ENCODE peak calls at places on chromosomes 2 and 18, in four cellular contexts. W is astrocyte of the spinal cord, L is T-helper 2 cell, E is mucosa of gallbladder. F is an unnamed sample.

GRCh38 chr18:43648002-43648401 is 370.7 kb upstream of the SYT4 start:
- DNase-seq in E (no peak), W (no peak), L (no peak), F (peak; percentile 12)

GRCh38 chr2:147331790-147332419 is 512.9 kb upstream of the ACVR2A start:
- DNase-seq in W (peak; percentile 14), L (peak; percentile 78), E (no peak), F (peak; percentile 59)

GRCh38 chr2:227793148-227793722 is 20.4 kb upstream of the CCL20 start:
- DNase-seq in W (no peak), L (no peak), E (no peak), F (no peak)

GRCh38 chr18:79914614-79915160 is 36.8 kb downstream of the SLC66A2 start:
- DNase-seq in W (no peak), E (peak; percentile 9), L (no peak), F (no peak)

GRCh38 chr2:233658610-233659009 is 13.1 kb upstream of the UGT1A9 start:
- DNase-seq in E (no peak), L (no peak), W (no peak), F (no peak)

GRCh38 chr18:68566991-68567390 is 147.9 kb downstream of the TMX3 start:
- DNase-seq in L (no peak), E (no peak), W (no peak), F (no peak)

GRCh38 chr2:197599285-197599965 is 76.0 kb downstream of the RFTN2 start:
- DNase-seq in E (no peak), L (peak; percentile 66), W (peak; percentile 19), F (peak; percentile 53)

GRCh38 chr18:332007-332406 is 64.2 kb upstream of the THOC1 start:
- DNase-seq in E (no peak), W (no peak), L (no peak), F (no peak)

GRCh38 chr2:225270861-225271260 is 128.6 kb upstream of the NYAP2 start:
- DNase-seq in L (peak; percentile 12), E (peak; percentile 51), W (peak; percentile 76), F (peak; percentile 46)

GRCh38 chr18:60292186-60292585 is 80.4 kb downstream of the MC4R start:
- DNase-seq in E (no peak), L (no peak), W (no peak), F (no peak)

GRCh38 chr2:173134703-173135102 is 59.1 kb downstream of the MAP3K20 start:
- DNase-seq in L (peak; percentile 59), W (no peak), E (no peak), F (no peak)

GRCh38 chr2:28989973-28990372 is 8.9 kb downstream of the TOGARAM2 start:
- DNase-seq in E (no peak), W (no peak), L (no peak), F (no peak)

GRCh38 chr2:129929321-129930290 is 49.9 kb upstream of the RAB6C start:
- DNase-seq in L (no peak), W (no peak), E (no peak), F (peak; percentile 64)

GRCh38 chr2:110869472-110870446 is 137.4 kb downstream of the ACOXL start:
- DNase-seq in W (peak; percentile 37), L (no peak), E (no peak), F (no peak)

GRCh38 chr18:59005266-59005665 is 134.4 kb upstream of the SEC11C start:
- DNase-seq in L (no peak), E (peak; percentile 28), W (peak; percentile 45), F (peak; percentile 82)

GRCh38 chr2:191631754-191632153 is 46.2 kb upstream of the NABP1 start:
- DNase-seq in L (no peak), W (peak; percentile 29), E (no peak), F (peak; percentile 72)

GRCh38 chr18:58359226-58360019 is 269.5 kb downstream of the ALPK2 start:
- DNase-seq in E (no peak), L (no peak), W (peak; percentile 50), F (no peak)

GRCh38 chr2:20557635-20558034 is 93.3 kb downstream of the HS1BP3 start:
- DNase-seq in L (no peak), W (no peak), E (no peak), F (no peak)

GRCh38 chr2:13193900-13194299 is 477.2 kb downstream of the TRIB2 start:
- DNase-seq in L (peak; percentile 32), W (peak; percentile 48), E (no peak), F (peak; percentile 10)

GRCh38 chr2:192585418-192585817 is 390.7 kb upstream of the TMEFF2 start:
- DNase-seq in E (no peak), L (no peak), W (peak; percentile 2), F (no peak)

GRCh38 chr2:98467082-98467536 is 22.5 kb downstream of the INPP4A start:
- DNase-seq in E (no peak), L (no peak), W (no peak), F (no peak)